ENCODE peak calls at places on chromosomes 5 and 9, in nine cellular contexts. O is activated naive CD8-positive, alpha-beta T cell treated with anti-CD3 and anti-CD28 coated beads, Interleukin-2, amount 50 U/mL, for 24 hours; Q is HCT116; B is PC-9; Z is activated CD8-positive, alpha-beta memory T cell treated with anti-CD3 and anti-CD28 coated beads, Interleukin-2, amount 50 U/mL, for 4 hours; F is left ventricle myocardium inferior; Y is fibroblast of gingiva; D is endothelial cell; H is aorta. U is an unnamed sample.

GRCh38 chr5:67243349-67243748 is 46.8 kb upstream of the CD180 start:
- DNase-seq in Q (no peak), B (no peak), Z (no peak), D (no peak), H (no peak), F (no peak), Y (peak; percentile 27), O (no peak), U (no peak)

GRCh38 chr5:173888473-173889135 is 455 bp downstream of the CPEB4 start:
- DNase-seq in Q (no peak), O (peak; percentile 20), D (peak; percentile 18), Z (peak; percentile 26), Y (peak; percentile 12), B (no peak), H (peak; percentile 79), F (no peak), U (no peak)

GRCh38 chr5:7904170-7904569 is 35.2 kb downstream of the MTRR start:
- DNase-seq in D (no peak), H (no peak), O (no peak), F (no peak), B (no peak), Y (peak; percentile 72), Q (no peak), Z (no peak), U (no peak)

GRCh38 chr9:8822667-8823025 is 1023.1 kb upstream of the DMAC1 start:
- DNase-seq in Z (no peak), H (no peak), F (no peak), Y (no peak), D (no peak), B (no peak), O (no peak), Q (no peak), U (no peak)

GRCh38 chr9:82777366-82777765 is 285.6 kb downstream of the RASEF start:
- DNase-seq in Q (no peak), F (no peak), H (no peak), O (no peak), B (no peak), D (no peak), Z (no peak), Y (no peak), U (no peak)

GRCh38 chr5:53442946-53443345 is 37.5 kb upstream of the FST start:
- DNase-seq in Q (no peak), H (no peak), B (no peak), Z (no peak), F (no peak), O (no peak), D (no peak), Y (no peak), U (no peak)

GRCh38 chr5:1325191-1325741 is 19.6 kb downstream of the CLPTM1L start:
- DNase-seq in O (no peak), F (no peak), B (no peak), Q (no peak), Z (peak; percentile 9), H (peak; percentile 76), Y (no peak), D (no peak), U (no peak)

GRCh38 chr9:70472268-70473249 is 58.1 kb upstream of the KLF9 start:
- DNase-seq in H (no peak), D (no peak), F (no peak), B (no peak), Q (no peak), O (no peak), Y (no peak), Z (no peak), U (no peak)

GRCh38 chr5:175842947-175843793 is 28.2 kb upstream of the CPLX2 start:
- DNase-seq in D (no peak), Y (peak; percentile 49), Q (no peak), Z (no peak), F (no peak), H (no peak), O (no peak), B (peak; percentile 77), U (no peak)

GRCh38 chr9:18849186-18849724 is 183.8 kb downstream of the SAXO1 start:
- DNase-seq in B (no peak), Z (no peak), Q (no peak), F (no peak), D (no peak), H (no peak), Y (no peak), O (no peak), U (no peak)

GRCh38 chr9:36866840-36867239 is 167.2 kb downstream of the PAX5 start:
- DNase-seq in F (no peak), Q (no peak), O (no peak), H (no peak), Z (no peak), B (no peak), Y (no peak), D (no peak), U (no peak)

GRCh38 chr9:81069923-81070322 is 619.4 kb downstream of the TLE1 start:
- DNase-seq in O (no peak), H (no peak), Y (no peak), Q (no peak), B (no peak), Z (no peak), D (no peak), F (no peak), U (no peak)

U was measured in NCI-H1092.